ENCODE peak calls at places on chromosomes 6 and 20, in ten cellular contexts. G is effector CD4-positive, alpha-beta T cell; M is stimulated activated naive B cell treated with anti-CD40 and anti-IgM and Interleukin-4, amounts not matched to agents 10 μg/mL and 1 μg/mL and 100 μg/mL, for 72 hours; P is DMS79 treated with DMSO at 0.1 percent for 48 hours; O is endothelial cell; S is A673; A is AG09309; V is Karpas-422; Y is neural crest cell; U is stimulated activated CD4-positive, alpha-beta T cell treated with anti-CD3 and anti-CD28 coated beads, Interleukin-1b, Interleukin-23, amount 100 ng/mL, for 1 hour. Z is an unnamed sample.

GRCh38 chr6:44223471-44224153 is at the start of gene SLC29A1:
- DNase-seq in P (peak; percentile 69), S (peak; percentile 87), M (peak; percentile 66), Y (peak; percentile 67), V (peak; percentile 94), O (peak; percentile 80), U (peak; percentile 78), G (peak; percentile 80), A (no peak), Z (peak; percentile 76)

GRCh38 chr20:24751551-24751950 is 197.5 kb upstream of the CST7 start:
- DNase-seq in P (no peak), O (no peak), S (no peak), U (no peak), Y (no peak), A (no peak), M (no peak), V (no peak), G (no peak), Z (no peak)

GRCh38 chr20:16528078-16528477 is 45.2 kb downstream of the KIF16B start:
- DNase-seq in U (no peak), Y (no peak), A (peak; percentile 75), M (no peak), V (no peak), O (no peak), G (no peak), S (no peak), P (no peak), Z (no peak)

GRCh38 chr20:59453634-59454241 is 150.6 kb upstream of the PHACTR3 start:
- DNase-seq in V (no peak), G (no peak), M (no peak), Y (no peak), P (no peak), S (no peak), A (no peak), O (no peak), U (no peak), Z (no peak)

GRCh38 chr6:5011346-5011745 is 7.5 kb upstream of the RPP40 start:
- DNase-seq in A (no peak), M (no peak), V (no peak), S (no peak), U (no peak), G (no peak), O (no peak), Y (no peak), P (no peak), Z (no peak)

GRCh38 chr20:37518059-37518458 is 3.0 kb upstream of the NNAT start:
- DNase-seq in Y (no peak), G (no peak), V (no peak), U (no peak), A (no peak), O (no peak), S (no peak), M (no peak), P (no peak), Z (no peak)

GRCh38 chr6:77433888-77434287 is 29.4 kb downstream of the HTR1B start:
- DNase-seq in O (no peak), P (no peak), V (no peak), U (no peak), G (no peak), M (no peak), Y (no peak), A (no peak), S (no peak), Z (no peak)

GRCh38 chr6:112370946-112371345 is 23.8 kb downstream of the RFPL4B start:
- DNase-seq in S (no peak), U (no peak), M (no peak), V (no peak), G (no peak), A (peak; percentile 71), Y (no peak), P (no peak), O (no peak), Z (no peak)

GRCh38 chr6:30687659-30688431 is 1.4 kb upstream of the PPP1R18 start:
- DNase-seq in O (peak; percentile 21), A (no peak), Y (no peak), U (no peak), G (no peak), S (no peak), P (no peak), M (no peak), V (peak; percentile 77), Z (no peak)

GRCh38 chr6:4240148-4240547 is 104.8 kb upstream of the ECI2 start:
- DNase-seq in A (no peak), U (no peak), S (no peak), V (no peak), P (no peak), O (no peak), M (no peak), Y (no peak), G (no peak), Z (no peak)

GRCh38 chr20:21117521-21117920 is 8.4 kb upstream of the KIZ start:
- DNase-seq in G (no peak), O (no peak), Y (no peak), P (no peak), A (no peak), S (no peak), U (no peak), V (no peak), M (no peak), Z (no peak)

GRCh38 chr6:82408952-82409421 is 45.4 kb downstream of the TPBG start:
- DNase-seq in V (no peak), G (no peak), O (no peak), S (no peak), A (peak; percentile 53), Y (no peak), M (no peak), U (no peak), P (no peak), Z (no peak)

GRCh38 chr6:122491915-122492537 is 20.4 kb upstream of the SERINC1 start:
- DNase-seq in P (peak; percentile 70), O (peak; percentile 72), S (peak; percentile 89), Y (peak; percentile 40), V (peak; percentile 88), G (peak; percentile 51), A (peak; percentile 20), M (peak; percentile 47), U (peak; percentile 42), Z (peak; percentile 46)

GRCh38 chr6:40899684-40900155 is 139.3 kb downstream of the UNC5CL start:
- DNase-seq in A (no peak), S (no peak), V (no peak), G (no peak), U (no peak), M (no peak), O (no peak), Y (no peak), P (no peak), Z (no peak)

GRCh38 chr6:111657146-111657545 is 51.5 kb upstream of the TRAF3IP2 start:
- DNase-seq in G (no peak), A (peak; percentile 21), U (no peak), M (no peak), V (no peak), P (no peak), O (no peak), Y (no peak), S (no peak), Z (no peak)

GRCh38 chr20:51275816-51276215 is 252.9 kb upstream of the KCNG1 start:
- DNase-seq in M (no peak), A (peak; percentile 13), O (no peak), P (no peak), U (no peak), S (peak; percentile 14), G (no peak), Y (no peak), V (no peak), Z (no peak)

GRCh38 chr6:9532621-9533557 is 882.0 kb downstream of the TFAP2A start:
- DNase-seq in O (no peak), G (no peak), Y (no peak), M (no peak), S (no peak), A (no peak), V (no peak), U (no peak), P (no peak), Z (no peak)

GRCh38 chr6:99589290-99589672 is 17.4 kb upstream of the PRDM13 start:
- DNase-seq in V (peak; percentile 44), A (no peak), G (no peak), S (no peak), U (no peak), Y (no peak), O (peak; percentile 9), M (no peak), P (no peak), Z (no peak)

GRCh38 chr6:157337766-157338165 is 14.4 kb upstream of the TMEM242 start:
- DNase-seq in P (no peak), V (no peak), O (no peak), G (no peak), A (no peak), Y (no peak), U (no peak), M (no peak), S (no peak), Z (no peak)

GRCh38 chr6:135568366-135568765 is 70.8 kb upstream of the AHI1 start:
- DNase-seq in U (no peak), O (no peak), V (no peak), M (peak; percentile 31), Y (no peak), P (peak; percentile 15), S (peak; percentile 6), G (peak; percentile 8), A (peak; percentile 79), Z (peak; percentile 18)

GRCh38 chr6:35170166-35170565 is 29.0 kb upstream of the TCP11 start:
- DNase-seq in Y (no peak), A (no peak), P (no peak), S (no peak), U (no peak), G (no peak), V (no peak), M (no peak), O (no peak), Z (no peak)

GRCh38 chr6:3398165-3398562 is 58.7 kb downstream of the SLC22A23 start:
- DNase-seq in V (no peak), Y (no peak), M (no peak), S (no peak), G (no peak), O (no peak), A (no peak), U (no peak), P (no peak), Z (no peak)

GRCh38 chr20:57582432-57583288 is 21.8 kb downstream of the PCK1 start:
- DNase-seq in A (no peak), V (peak; percentile 58), M (no peak), Y (peak; percentile 51), U (no peak), O (peak; percentile 52), S (peak; percentile 83), P (no peak), G (no peak), Z (no peak)